ENCODE peak calls at places on chromosomes 2 and 18, in five cellular contexts. One of them, this sample, is unnamed.

GRCh38 chr2:57947398-57947797 is 99.2 kb upstream of the VRK2 start:
- DNase-seq in HepG2: no peak
- DNase-seq in A549: no peak
- DNase-seq in HCT116: no peak
- DNase-seq in IMR-90: no peak
- DNase-seq in this sample: no peak

GRCh38 chr2:41937464-41937861 is 110.4 kb upstream of the PKDCC start:
- DNase-seq in HepG2: no peak
- DNase-seq in A549: no peak
- DNase-seq in HCT116: no peak
- DNase-seq in IMR-90: peak; percentile 41
- DNase-seq in this sample: no peak

GRCh38 chr2:231321556-231322334 is 73.8 kb upstream of the B3GNT7 start:
- DNase-seq in HepG2: no peak
- DNase-seq in A549: no peak
- DNase-seq in HCT116: no peak
- DNase-seq in IMR-90: no peak
- DNase-seq in this sample: no peak

GRCh38 chr2:172093416-172094318 is 8.4 kb downstream of the DLX1 start:
- DNase-seq in HepG2: no peak
- DNase-seq in A549: no peak
- DNase-seq in HCT116: no peak
- DNase-seq in IMR-90: no peak
- DNase-seq in this sample: no peak

GRCh38 chr2:127415593-127416485 is 2.4 kb upstream of the PROC start:
- DNase-seq in HepG2: no peak
- DNase-seq in A549: peak; percentile 70
- DNase-seq in HCT116: peak; percentile 61
- DNase-seq in IMR-90: no peak
- DNase-seq in this sample: no peak

GRCh38 chr2:59025157-59025757 is 784.1 kb upstream of the FANCL start:
- DNase-seq in HepG2: peak; percentile 13
- DNase-seq in A549: no peak
- DNase-seq in HCT116: peak; percentile 8
- DNase-seq in IMR-90: peak; percentile 26
- DNase-seq in this sample: peak; percentile 81

GRCh38 chr2:27707462-27708256 is 44.0 kb downstream of the SLC4A1AP start:
- DNase-seq in HepG2: no peak
- DNase-seq in A549: no peak
- DNase-seq in HCT116: no peak
- DNase-seq in IMR-90: no peak
- DNase-seq in this sample: peak; percentile 3

GRCh38 chr2:209471037-209471436 is 47.2 kb downstream of the MAP2 start:
- DNase-seq in HepG2: no peak
- DNase-seq in A549: no peak
- DNase-seq in HCT116: no peak
- DNase-seq in IMR-90: peak; percentile 55
- DNase-seq in this sample: no peak

GRCh38 chr2:129457277-129457818 is 522.1 kb upstream of the RAB6C start:
- DNase-seq in HepG2: no peak
- DNase-seq in A549: no peak
- DNase-seq in HCT116: no peak
- DNase-seq in IMR-90: no peak
- DNase-seq in this sample: no peak

GRCh38 chr18:48923746-48924580 is 26.8 kb downstream of the SMAD7 start:
- DNase-seq in HepG2: no peak
- DNase-seq in A549: no peak
- DNase-seq in HCT116: no peak
- DNase-seq in IMR-90: peak; percentile 69
- DNase-seq in this sample: no peak

GRCh38 chr2:76478636-76479035 is 767.9 kb upstream of the GCFC2 start:
- DNase-seq in HepG2: no peak
- DNase-seq in A549: no peak
- DNase-seq in HCT116: no peak
- DNase-seq in IMR-90: no peak
- DNase-seq in this sample: no peak

DNA sequence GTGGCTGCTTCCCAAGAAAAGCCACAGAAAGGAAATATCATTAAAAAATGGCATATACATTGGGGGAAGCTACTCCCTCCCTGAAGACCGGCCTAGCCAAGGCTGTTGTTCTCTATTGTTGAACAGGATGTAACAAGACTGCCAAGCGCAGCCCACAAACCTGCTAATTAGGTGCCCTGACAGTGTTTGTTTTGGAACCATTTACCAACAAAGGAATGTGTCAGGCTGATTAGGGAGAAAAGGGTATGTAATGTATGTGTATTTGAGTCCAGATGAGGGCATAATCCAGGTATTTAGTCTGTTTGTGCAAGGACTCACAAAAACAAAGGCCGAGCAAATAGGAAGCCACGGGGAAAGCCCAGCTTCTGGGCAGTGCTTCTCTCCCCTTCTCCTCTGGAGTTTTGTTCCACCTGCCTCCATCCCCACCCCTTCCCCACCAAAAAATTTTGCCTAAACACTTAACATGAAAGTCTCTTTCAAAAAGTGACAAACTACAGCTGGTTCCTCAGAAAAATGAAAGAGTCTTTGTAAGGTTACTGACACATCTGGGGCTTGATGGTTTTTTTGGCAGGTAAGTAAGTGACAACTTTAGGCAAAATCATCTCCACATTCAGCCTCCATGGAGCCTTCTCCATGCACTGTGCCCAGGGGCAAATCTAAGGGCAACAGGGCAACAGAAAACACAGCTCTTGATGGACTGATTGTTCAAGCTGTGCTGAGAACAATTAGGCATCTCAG is 78.3 kb upstream of the FZD5 start:
- DNase-seq in HepG2: peak; percentile 99
- DNase-seq in A549: no peak
- DNase-seq in HCT116: no peak
- DNase-seq in IMR-90: peak; percentile 32
- DNase-seq in this sample: no peak
- TF ChIP-seq CEBPB in HepG2: peak; percentile 39
- TF ChIP-seq CEBPB in A549: no peak
- TF ChIP-seq CEBPB in HCT116: no peak
- TF ChIP-seq CEBPB in IMR-90: no peak
- TF ChIP-seq CEBPB in this sample: no peak

GRCh38 chr2:113209869-113210305 is 36.1 kb downstream of the PSD4 start:
- DNase-seq in HepG2: no peak
- DNase-seq in A549: no peak
- DNase-seq in HCT116: no peak
- DNase-seq in IMR-90: no peak
- DNase-seq in this sample: no peak

GRCh38 chr2:113212245-113213060 is 38.7 kb downstream of the PSD4 start:
- DNase-seq in HepG2: peak; percentile 35
- DNase-seq in A549: no peak
- DNase-seq in HCT116: no peak
- DNase-seq in IMR-90: no peak
- DNase-seq in this sample: no peak

GRCh38 chr2:113213061-113213930 is 39.5 kb downstream of the PSD4 start:
- DNase-seq in HepG2: no peak
- DNase-seq in A549: no peak
- DNase-seq in HCT116: no peak
- DNase-seq in IMR-90: no peak
- DNase-seq in this sample: no peak

GRCh38 chr2:113208995-113209868 is 35.5 kb downstream of the PSD4 start:
- DNase-seq in HepG2: no peak
- DNase-seq in A549: no peak
- DNase-seq in HCT116: no peak
- DNase-seq in IMR-90: peak; percentile 65
- DNase-seq in this sample: no peak

GRCh38 chr2:113211226-113212105 is 37.7 kb downstream of the PSD4 start:
- DNase-seq in HepG2: peak; percentile 29
- DNase-seq in A549: peak; percentile 77
- DNase-seq in HCT116: peak; percentile 23
- DNase-seq in IMR-90: peak; percentile 49
- DNase-seq in this sample: no peak
- TF ChIP-seq CEBPB in HepG2: no peak
- TF ChIP-seq CEBPB in A549: no peak
- TF ChIP-seq CEBPB in HCT116: no peak
- TF ChIP-seq CEBPB in IMR-90: no peak
- TF ChIP-seq CEBPB in this sample: no peak

DNA sequence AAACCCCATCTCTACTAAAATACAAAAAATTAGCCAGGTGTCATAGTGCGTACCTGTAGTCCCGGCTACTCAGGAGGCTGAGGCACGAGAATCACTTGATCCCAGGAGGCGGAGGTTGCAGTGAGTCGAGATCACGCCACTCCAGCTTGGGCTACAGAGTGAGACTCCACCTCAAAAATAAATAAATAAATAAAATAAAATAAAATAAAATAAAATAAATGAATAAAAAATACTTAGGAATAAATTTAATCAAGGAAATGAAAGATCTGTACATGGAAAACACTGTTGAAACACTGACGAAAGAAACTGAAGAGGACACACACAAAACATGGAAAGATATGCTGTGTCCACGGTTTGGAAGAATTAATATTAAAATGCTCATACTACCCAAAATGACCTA is 56.5 kb upstream of the ASPRV1 start:
- DNase-seq in HepG2: no peak
- DNase-seq in A549: no peak
- DNase-seq in HCT116: no peak
- DNase-seq in IMR-90: no peak
- DNase-seq in this sample: no peak
- TF ChIP-seq CEBPB in HepG2: no peak
- TF ChIP-seq CEBPB in A549: no peak
- TF ChIP-seq CEBPB in HCT116: no peak
- TF ChIP-seq CEBPB in IMR-90: no peak
- TF ChIP-seq CEBPB in this sample: no peak

GRCh38 chr2:70035344-70035844 is 51.9 kb upstream of the PCBP1 start:
- DNase-seq in HepG2: no peak
- DNase-seq in A549: no peak
- DNase-seq in HCT116: no peak
- DNase-seq in IMR-90: peak; percentile 63
- DNase-seq in this sample: no peak
- TF ChIP-seq CEBPB in HepG2: no peak
- TF ChIP-seq CEBPB in A549: no peak
- TF ChIP-seq CEBPB in HCT116: no peak
- TF ChIP-seq CEBPB in IMR-90: no peak
- TF ChIP-seq CEBPB in this sample: no peak

DNA sequence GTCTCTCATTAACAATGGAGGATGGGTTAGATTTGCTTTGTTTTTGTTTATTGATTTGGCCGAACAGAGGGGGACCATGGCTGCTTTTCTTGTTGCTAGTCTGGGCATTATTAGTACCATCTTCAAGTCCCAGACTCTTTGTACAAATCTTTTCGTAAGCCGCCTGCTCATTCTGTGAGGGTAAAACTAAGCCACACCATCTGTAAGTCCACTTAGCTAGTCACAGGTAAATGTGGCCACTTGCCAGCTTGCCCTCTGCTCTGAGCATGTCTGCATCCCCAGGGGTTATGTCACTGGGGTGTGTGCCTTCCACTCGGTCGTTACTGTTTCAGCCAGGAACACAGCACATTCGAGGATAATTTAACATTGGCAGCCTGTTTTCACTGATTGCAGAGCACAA is 85.6 kb downstream of the SMIM21 start:
- DNase-seq in HepG2: no peak
- DNase-seq in A549: no peak
- DNase-seq in HCT116: no peak
- DNase-seq in IMR-90: no peak
- DNase-seq in this sample: no peak
- TF ChIP-seq CEBPB in HepG2: no peak
- TF ChIP-seq CEBPB in A549: no peak
- TF ChIP-seq CEBPB in HCT116: no peak
- TF ChIP-seq CEBPB in IMR-90: no peak
- TF ChIP-seq CEBPB in this sample: no peak

DNA sequence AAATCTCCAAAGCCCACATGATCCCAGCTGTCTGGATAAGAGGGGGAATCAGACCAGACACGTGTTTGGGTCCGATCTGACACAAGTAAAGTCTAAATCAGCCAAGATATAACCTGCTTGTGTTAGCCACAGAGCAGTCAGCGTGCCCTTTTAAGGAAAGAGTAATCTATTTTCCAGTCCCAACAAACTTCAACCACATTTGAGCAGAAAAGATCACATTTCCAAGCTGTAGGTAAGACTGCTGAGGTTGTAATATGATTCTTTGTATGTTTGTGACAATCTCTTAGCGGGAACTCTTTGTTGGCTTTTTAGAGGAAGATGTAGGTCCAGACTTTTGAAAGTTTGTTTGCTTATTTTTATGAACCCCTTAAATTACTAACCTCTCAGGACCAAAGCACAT is 334.7 kb downstream of the SLC4A3 start:
- DNase-seq in HepG2: no peak
- DNase-seq in A549: no peak
- DNase-seq in HCT116: no peak
- DNase-seq in IMR-90: no peak
- DNase-seq in this sample: no peak
- TF ChIP-seq CEBPB in HepG2: no peak
- TF ChIP-seq CEBPB in A549: no peak
- TF ChIP-seq CEBPB in HCT116: no peak
- TF ChIP-seq CEBPB in IMR-90: no peak
- TF ChIP-seq CEBPB in this sample: no peak

GRCh38 chr2:240463866-240464481 is 28.5 kb downstream of the GPC1 start:
- DNase-seq in HepG2: no peak
- DNase-seq in A549: no peak
- DNase-seq in HCT116: no peak
- DNase-seq in IMR-90: no peak
- DNase-seq in this sample: no peak
- TF ChIP-seq CEBPB in HepG2: no peak
- TF ChIP-seq CEBPB in A549: no peak
- TF ChIP-seq CEBPB in HCT116: no peak
- TF ChIP-seq CEBPB in IMR-90: no peak
- TF ChIP-seq CEBPB in this sample: no peak

GRCh38 chr2:187594801-187595200 is 40.6 kb upstream of the TFPI start:
- DNase-seq in HepG2: no peak
- DNase-seq in A549: no peak
- DNase-seq in HCT116: no peak
- DNase-seq in IMR-90: peak; percentile 44
- DNase-seq in this sample: no peak
- TF ChIP-seq CEBPB in HepG2: no peak
- TF ChIP-seq CEBPB in A549: no peak
- TF ChIP-seq CEBPB in HCT116: no peak
- TF ChIP-seq CEBPB in IMR-90: no peak
- TF ChIP-seq CEBPB in this sample: no peak

DNA sequence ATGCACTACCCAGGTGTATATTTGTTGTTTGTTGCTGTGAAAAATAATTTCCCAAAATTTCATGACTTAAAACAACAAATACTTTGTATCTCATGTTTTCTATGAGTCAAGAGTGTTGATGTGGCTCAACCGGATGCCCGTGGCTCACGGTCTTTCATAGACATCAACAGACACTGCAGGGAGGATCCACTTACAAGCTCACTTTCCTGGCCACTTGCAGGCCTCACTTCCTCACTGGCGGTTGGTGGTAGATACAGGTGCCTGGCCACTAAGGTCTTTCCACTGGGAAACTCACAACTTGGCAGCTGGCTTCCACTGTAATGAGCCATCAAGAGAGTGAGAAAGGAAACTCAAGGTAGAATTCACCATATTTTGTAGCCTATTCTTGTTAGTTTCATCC is 662.9 kb downstream of the IRS1 start:
- DNase-seq in HepG2: no peak
- DNase-seq in A549: no peak
- DNase-seq in HCT116: no peak
- DNase-seq in IMR-90: no peak
- DNase-seq in this sample: no peak
- TF ChIP-seq CEBPB in HepG2: no peak
- TF ChIP-seq CEBPB in A549: no peak
- TF ChIP-seq CEBPB in HCT116: no peak
- TF ChIP-seq CEBPB in IMR-90: no peak
- TF ChIP-seq CEBPB in this sample: no peak

GRCh38 chr2:184481862-184482261 is 116.5 kb upstream of the ZNF804A start:
- DNase-seq in HepG2: no peak
- DNase-seq in A549: no peak
- DNase-seq in HCT116: no peak
- DNase-seq in IMR-90: no peak
- DNase-seq in this sample: no peak
- TF ChIP-seq CEBPB in HepG2: no peak
- TF ChIP-seq CEBPB in A549: no peak
- TF ChIP-seq CEBPB in HCT116: no peak
- TF ChIP-seq CEBPB in IMR-90: no peak
- TF ChIP-seq CEBPB in this sample: no peak

This sample was measured in H1.